ENCODE peak calls at places on chromosomes 6 and 20, in five cellular contexts. B is neural progenitor cell, E is Calu3, V is coronary artery, G is heart left ventricle. I is an unnamed sample.

GRCh38 chr6:146915671-146916127 is 288.5 kb upstream of the STXBP5 start:
- DNase-seq in B (no peak), E (no peak), V (no peak), G (no peak), I (no peak)

GRCh38 chr6:163948250-163948649 is 533.7 kb downstream of the QKI start:
- DNase-seq in B (no peak), E (no peak), V (no peak), G (no peak), I (no peak)

GRCh38 chr20:38222231-38222922 is 38.2 kb downstream of the KIAA1755 start:
- DNase-seq in B (peak), E (peak), V (no peak), G (peak), I (peak)

GRCh38 chr6:104301921-104302320 is 557.8 kb downstream of the HACE1 start:
- DNase-seq in B (no peak), E (no peak), V (no peak), G (no peak), I (no peak)

GRCh38 chr20:34570859-34571306 is 12.4 kb downstream of the MAP1LC3A start:
- DNase-seq in B (no peak), E (no peak), V (no peak), G (no peak), I (no peak)

GRCh38 chr6:115643762-115644161 is 416.9 kb downstream of the FRK start:
- DNase-seq in B (no peak), E (peak), V (no peak), G (no peak), I (no peak)

GRCh38 chr20:23155141-23155590 is 69.0 kb upstream of the CD93 start:
- DNase-seq in B (no peak), E (no peak), V (peak), G (no peak), I (no peak)

GRCh38 chr6:12233693-12234551 is 56.2 kb upstream of the EDN1 start:
- DNase-seq in B (peak), E (peak), V (no peak), G (peak), I (peak)

GRCh38 chr6:69231983-69232382 is 564.8 kb downstream of the LMBRD1 start:
- DNase-seq in B (no peak), E (no peak), V (no peak), G (no peak), I (no peak)

GRCh38 chr6:118410001-118410400 is 138.1 kb upstream of the PLN start:
- DNase-seq in B (no peak), E (no peak), V (no peak), G (no peak), I (no peak)

GRCh38 chr6:118403036-118403435 is 145.1 kb upstream of the PLN start:
- DNase-seq in B (no peak), E (no peak), V (no peak), G (no peak), I (no peak)

DNA sequence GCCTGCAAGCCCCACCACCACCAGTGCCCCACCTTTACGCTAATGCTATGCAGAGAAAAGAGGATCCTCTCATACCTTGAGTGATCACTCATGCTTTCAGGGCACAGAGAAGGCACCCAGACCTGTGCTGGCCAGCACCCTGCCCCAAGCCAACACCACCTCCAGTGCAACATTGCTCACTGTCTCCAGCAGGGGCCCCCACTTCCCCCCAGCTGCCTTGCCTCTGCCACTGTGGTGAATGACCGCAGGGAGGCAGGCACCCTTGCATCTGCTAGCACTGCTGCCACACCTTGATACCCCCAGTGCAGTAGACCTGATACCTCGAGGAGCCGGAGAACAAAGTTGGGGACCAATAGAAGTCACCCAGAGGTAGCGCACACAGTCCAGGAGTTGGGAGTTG is 139.2 kb upstream of the PLN start:
- DNase-seq in B (no peak), E (no peak), V (no peak), G (no peak), I (no peak)
- TF ChIP-seq CTCF in B (no peak), E (no peak), V (no peak), G (no peak), I (no peak)

DNA sequence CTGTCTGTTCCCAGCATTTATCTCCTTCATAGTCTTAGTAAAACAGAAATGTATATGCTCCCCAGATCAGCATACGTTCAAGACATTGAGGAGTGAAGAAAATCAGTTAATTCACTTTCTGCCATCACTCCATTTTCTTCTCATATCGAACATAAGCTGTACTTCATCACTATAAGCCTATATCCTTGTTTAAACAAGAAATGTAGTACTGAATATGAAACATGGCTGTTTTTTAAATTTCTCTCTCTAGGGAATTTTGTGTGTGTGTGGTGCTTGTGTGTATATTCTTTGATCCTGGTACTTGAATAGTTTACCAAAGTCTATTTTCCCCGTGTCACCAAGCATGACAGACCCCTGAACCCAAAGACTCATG is 107.1 kb downstream of the HFE start:
- DNase-seq in B (no peak), E (no peak), V (no peak), G (no peak), I (no peak)
- TF ChIP-seq CTCF in B (no peak), E (no peak), V (no peak), G (no peak), I (no peak)

GRCh38 chr20:36825374-36826104 is 50.4 kb upstream of the TLDC2 start:
- DNase-seq in B (peak), E (no peak), V (no peak), G (no peak), I (no peak)
- TF ChIP-seq CTCF in B (no peak), E (no peak), V (no peak), G (no peak), I (no peak)

GRCh38 chr6:32627831-32628230 is 9.4 kb upstream of the HLA-DQA1 start:
- DNase-seq in B (no peak), E (peak), V (no peak), G (peak), I (peak)
- TF ChIP-seq CTCF in B (no peak), E (no peak), V (no peak), G (no peak), I (no peak)